ENCODE peak calls at places on chromosomes 16 and 17, in five cellular contexts. M, E, V, A and J are unnamed samples.
A peak's percentile ranks its signal among the peaks of the same experiment; 100 is the strongest.

GRCh38 chr16:10930755-10931093 is 11.5 kb downstream of the DEXI start:
- DNase-seq in M (no peak), E (no peak), V (no peak), A (no peak), J (no peak)

GRCh38 chr16:66918803-66919568 is at the start of gene CDH16:
- DNase-seq in M (no peak), E (no peak), V (no peak), A (no peak), J (no peak)

GRCh38 chr17:67970783-67971182 is 25.5 kb downstream of the C17orf58 start:
- DNase-seq in M (no peak), E (no peak), V (no peak), A (no peak), J (no peak)

GRCh38 chr17:39099686-39100293 is 51.6 kb downstream of the PLXDC1 start:
- DNase-seq in M (no peak), E (no peak), V (peak; percentile 70), A (no peak), J (no peak)

GRCh38 chr17:82266142-82266541 is 7.4 kb downstream of the CSNK1D start:
- DNase-seq in M (no peak), E (no peak), V (no peak), A (no peak), J (no peak)

GRCh38 chr17:38728290-38728831 is 1.8 kb upstream of the CISD3 start:
- DNase-seq in M (no peak), E (peak; percentile 84), V (no peak), A (no peak), J (peak; percentile 81)

GRCh38 chr16:82293671-82294070 is 123.6 kb upstream of the MPHOSPH6 start:
- DNase-seq in M (no peak), E (no peak), V (no peak), A (no peak), J (no peak)

GRCh38 chr16:46743232-46743719 is 4.9 kb downstream of the MYLK3 start:
- DNase-seq in M (peak; percentile 70), E (peak; percentile 8), V (peak; percentile 46), A (no peak), J (no peak)

GRCh38 chr17:42027540-42027889 is 7.6 kb downstream of the NKIRAS2 start:
- DNase-seq in M (no peak), E (no peak), V (no peak), A (no peak), J (no peak)

GRCh38 chr17:35129154-35129972 is 7.9 kb downstream of the FNDC8 start:
- DNase-seq in M (peak; percentile 38), E (no peak), V (no peak), A (no peak), J (no peak)

GRCh38 chr17:21211825-21212479 is 2.0 kb downstream of the TMEM11 start:
- DNase-seq in M (no peak), E (no peak), V (no peak), A (no peak), J (no peak)

GRCh38 chr16:83214671-83215070 is 587.9 kb downstream of the CDH13 start:
- DNase-seq in M (no peak), E (no peak), V (no peak), A (no peak), J (no peak)